ENCODE peak calls at places on chromosome 6, in six cellular contexts. E is ovary, K is esophagus squamous epithelium, D is neural progenitor cell, Y is AG04450, F is uterus. L is an unnamed sample.

GRCh38 chr6:165988757-165989456 is 178.7 kb downstream of the TBXT start:
- DNase-seq in E (peak; percentile 59), K (no peak), D (peak; percentile 24), Y (no peak), F (peak; percentile 44), L (peak; percentile 69)

GRCh38 chr6:381742-382461 is 9.7 kb upstream of the IRF4 start:
- DNase-seq in E (no peak), K (no peak), D (no peak), Y (no peak), F (no peak), L (no peak)

GRCh38 chr6:104705095-104705707 is 154.5 kb downstream of the HACE1 start:
- DNase-seq in E (no peak), K (no peak), D (no peak), Y (peak; percentile 34), F (no peak), L (peak; percentile 10)

GRCh38 chr6:113645576-113645970 is 211.6 kb upstream of the MARCKS start:
- DNase-seq in E (no peak), K (no peak), D (no peak), Y (peak; percentile 77), F (peak; percentile 24), L (no peak)

GRCh38 chr6:56370127-56370540 is 122.8 kb upstream of the COL21A1 start:
- DNase-seq in E (no peak), K (no peak), D (peak; percentile 68), Y (no peak), F (peak; percentile 75), L (peak; percentile 65)

GRCh38 chr6:25477006-25477590 is 174.9 kb upstream of the SCGN start:
- DNase-seq in E (no peak), K (no peak), D (no peak), Y (no peak), F (no peak), L (no peak)

GRCh38 chr6:88683734-88684133 is 279.7 kb downstream of the RNGTT start:
- DNase-seq in E (no peak), K (no peak), D (no peak), Y (no peak), F (no peak), L (no peak)

GRCh38 chr6:9224539-9224938 is 789.2 kb upstream of the SLC35B3 start:
- DNase-seq in E (no peak), K (no peak), D (no peak), Y (no peak), F (no peak), L (no peak)

GRCh38 chr6:16483315-16483875 is 245.0 kb downstream of the GMPR start:
- DNase-seq in E (no peak), K (no peak), D (no peak), Y (no peak), F (no peak), L (no peak)

DNA sequence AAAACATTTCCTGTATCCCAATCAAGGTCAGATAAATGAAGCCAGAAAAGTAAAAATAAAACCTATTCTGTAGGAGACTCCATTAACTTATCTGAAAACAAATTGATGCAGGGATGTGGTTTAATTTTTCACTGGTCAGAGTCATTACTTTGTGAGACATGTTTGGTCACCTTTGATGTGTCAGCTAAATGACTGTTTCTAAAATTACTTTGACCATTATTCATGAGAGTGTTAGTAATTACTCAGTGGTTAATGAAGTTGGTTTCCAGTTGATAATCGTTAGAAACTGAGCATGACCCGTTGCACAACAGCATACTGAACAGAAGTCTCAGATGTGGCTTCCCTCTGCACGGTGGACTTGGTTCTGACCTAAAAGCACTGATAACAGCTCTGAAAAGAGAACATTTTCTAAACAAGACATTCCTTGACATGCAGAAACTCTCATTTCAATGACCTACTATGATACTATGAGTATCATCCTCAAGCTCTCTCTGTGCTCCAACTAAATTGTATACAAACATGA is 410.5 kb upstream of the RNF217 start:
- DNase-seq in E (no peak), K (no peak), D (no peak), Y (no peak), F (no peak), L (no peak)
- H3K27ac ChIP-seq in E (no peak overlapping the region), K (no peak overlapping the region), D (no peak overlapping the region), Y (no peak overlapping the region), F (no peak overlapping the region), L (no peak overlapping the region)

GRCh38 chr6:10722820-10723651 is at the start of gene TMEM14C:
- DNase-seq in E (peak; percentile 98), K (peak; percentile 85), D (peak; percentile 100), Y (peak; percentile 97), F (peak; percentile 99), L (peak; percentile 100)

GRCh38 chr6:10722570-10722819 is 375 bp upstream of the TMEM14C start:
- DNase-seq in E (no peak), K (no peak), D (no peak), Y (no peak), F (no peak), L (no peak)

GRCh38 chr6:10719386-10720228 is 3.3 kb upstream of the TMEM14C start:
- DNase-seq in E (peak; percentile 62), K (no peak), D (no peak), Y (no peak), F (peak; percentile 31), L (peak; percentile 67)

GRCh38 chr6:10721850-10722569 is 860 bp upstream of the TMEM14C start:
- DNase-seq in E (no peak), K (no peak), D (no peak), Y (no peak), F (no peak), L (no peak)

DNA sequence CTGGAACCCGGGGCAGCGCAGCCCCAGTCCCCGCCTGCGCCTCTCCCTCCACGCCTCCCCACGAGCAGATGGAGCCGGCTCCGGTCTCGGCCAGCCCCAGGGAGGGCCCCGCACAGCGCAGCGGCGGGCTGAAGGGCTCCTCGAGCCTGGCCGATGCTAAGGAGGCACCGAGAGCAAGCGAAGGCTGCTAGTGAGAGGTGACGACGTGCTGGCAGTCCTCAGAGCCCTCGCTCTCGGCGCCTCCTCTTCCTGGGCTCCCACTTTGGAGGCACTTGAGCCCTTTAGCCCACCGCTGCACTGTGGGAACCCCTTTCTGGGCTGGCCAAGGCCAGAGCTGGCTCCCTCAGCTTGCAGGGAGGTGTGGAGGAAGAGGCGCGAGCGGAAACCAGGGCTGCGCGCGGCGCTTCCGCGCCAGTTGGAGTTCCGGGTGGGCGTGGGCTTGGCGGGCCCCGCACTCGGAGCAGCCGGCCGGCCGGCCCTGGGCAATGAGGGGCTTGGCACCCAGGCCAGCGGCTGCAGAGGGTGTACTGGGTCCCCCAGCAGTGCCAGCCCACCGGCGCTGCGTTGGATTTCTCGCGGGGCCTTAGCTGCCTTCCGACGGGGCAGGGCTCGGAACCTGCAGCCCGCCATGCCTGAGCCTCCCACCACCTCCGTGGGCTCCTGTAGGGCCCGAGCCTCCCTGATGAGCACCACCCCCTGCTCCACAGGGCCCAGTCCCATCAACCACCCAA is 2.5 kb upstream of the TMEM14C start:
- DNase-seq in E (peak; percentile 54), K (no peak), D (no peak), Y (no peak), F (peak; percentile 50), L (peak; percentile 85)
- H3K4me3 ChIP-seq in E (peak overlapping the region; percentile 47), K (peak overlapping the region; percentile 67), D (no peak overlapping the region), Y (peak overlapping the region; percentile 63), F (peak overlapping the region; percentile 43), L (peak overlapping the region; percentile 30)

DNA sequence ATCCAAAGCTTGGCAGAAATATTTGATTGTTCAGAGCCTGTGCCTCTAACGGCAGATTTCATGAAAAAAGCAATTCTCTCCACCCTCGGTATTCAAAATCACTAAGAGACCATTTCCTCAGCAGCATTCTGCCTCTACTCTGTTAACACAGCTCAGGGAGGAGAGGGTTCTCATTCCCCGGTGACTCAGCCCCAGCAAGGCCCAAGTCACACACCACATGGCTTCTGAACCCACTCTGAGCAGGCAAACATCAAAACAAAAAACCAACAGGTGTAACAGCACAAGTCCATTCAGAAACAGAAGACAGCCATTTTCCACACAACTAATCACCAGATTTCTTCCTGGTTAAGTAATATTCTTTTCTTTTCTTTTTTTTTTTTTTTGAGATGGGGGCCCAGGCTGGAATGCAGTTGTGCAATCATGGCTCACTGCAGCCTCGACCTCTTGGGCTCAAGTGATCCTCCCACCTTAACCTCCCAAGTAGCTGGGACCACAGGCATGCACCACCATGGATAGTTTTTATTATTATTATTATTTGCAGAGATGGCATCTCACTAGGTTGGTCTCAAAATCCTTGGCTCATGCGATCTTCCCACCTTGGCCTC is 55.4 kb downstream of the GFOD1 start:
- DNase-seq in E (no peak), K (no peak), D (no peak), Y (no peak), F (no peak), L (no peak)
- H3K27ac ChIP-seq in E (no peak overlapping the region), K (no peak overlapping the region), D (no peak overlapping the region), Y (no peak overlapping the region), F (no peak overlapping the region), L (peak overlapping the region; percentile 14)

GRCh38 chr6:53318429-53318828 is 30.3 kb downstream of the ELOVL5 start:
- DNase-seq in E (no peak), K (no peak), D (no peak), Y (no peak), F (no peak), L (no peak)

GRCh38 chr6:53322188-53323029 is 26.3 kb downstream of the ELOVL5 start:
- DNase-seq in E (no peak), K (no peak), D (no peak), Y (no peak), F (no peak), L (no peak)

GRCh38 chr6:53317861-53318260 is 30.9 kb downstream of the ELOVL5 start:
- DNase-seq in E (no peak), K (no peak), D (no peak), Y (no peak), F (no peak), L (no peak)

GRCh38 chr6:53320964-53321363 is 27.8 kb downstream of the ELOVL5 start:
- DNase-seq in E (no peak), K (no peak), D (no peak), Y (no peak), F (no peak), L (no peak)

GRCh38 chr6:53321701-53322100 is 27.0 kb downstream of the ELOVL5 start:
- DNase-seq in E (no peak), K (no peak), D (no peak), Y (no peak), F (no peak), L (no peak)
- H3K4me3 ChIP-seq in E (no peak overlapping the region), K (no peak overlapping the region), D (no peak overlapping the region), Y (no peak overlapping the region), F (no peak overlapping the region), L (no peak overlapping the region)

DNA sequence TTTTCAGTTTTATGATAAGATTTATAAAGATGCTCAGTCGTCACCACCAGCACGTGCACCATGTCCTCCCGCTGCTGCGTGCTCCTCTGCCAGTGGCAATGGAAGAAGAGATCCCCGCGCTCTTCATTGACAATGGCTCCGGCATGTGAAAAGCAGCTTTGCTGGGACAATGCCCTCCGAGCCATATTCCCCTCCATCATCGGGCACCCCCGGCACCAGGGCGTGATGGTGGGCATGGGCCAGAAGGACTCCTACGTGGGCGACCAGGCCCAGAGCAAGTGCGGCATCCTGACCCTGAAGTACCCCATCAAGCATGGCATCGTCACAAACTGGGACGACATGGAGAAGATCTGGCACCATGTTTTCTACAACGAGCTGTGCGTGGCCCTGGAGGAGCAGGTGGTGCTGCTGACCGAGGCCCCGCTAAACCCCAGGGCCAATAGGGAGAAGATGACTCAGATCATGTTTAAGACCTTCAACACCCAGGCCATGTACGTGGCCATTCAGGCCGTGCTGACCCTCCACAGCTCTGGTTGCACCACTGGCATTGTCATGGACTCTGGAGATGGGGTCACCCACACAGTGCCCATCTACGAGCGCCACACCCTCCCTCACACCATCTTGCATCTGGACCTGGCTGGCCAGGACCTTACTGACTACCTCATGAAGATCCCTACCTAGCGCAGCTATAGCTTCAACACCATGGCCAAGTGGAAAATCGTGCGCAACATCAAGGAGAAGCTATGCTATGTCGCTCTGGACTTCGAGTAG is 34.3 kb upstream of the ENPP5 start:
- DNase-seq in E (no peak), K (no peak), D (no peak), Y (no peak), F (no peak), L (no peak)
- H3K27ac ChIP-seq in E (no peak overlapping the region), K (no peak overlapping the region), D (no peak overlapping the region), Y (no peak overlapping the region), F (no peak overlapping the region), L (no peak overlapping the region)

L was measured in right cardiac atrium.